ENCODE peak calls at places on chromosomes 16 and 17, in seven cellular contexts. M is WERI-Rb-1, K is RWPE1, U is endodermal cell, J is GM23338, A is right cardiac atrium, T is IMR-90. I is an unnamed sample.

GRCh38 chr16:12802048-12802447 is 1.6 kb downstream of the CPPED1 start:
- DNase-seq in M (no peak), K (no peak), U (no peak), J (no peak), A (no peak), T (no peak), I (no peak)

GRCh38 chr16:13936596-13937081 is 16.7 kb downstream of the ERCC4 start:
- DNase-seq in M (no peak), K (peak), U (no peak), J (no peak), A (peak), T (peak), I (no peak)

GRCh38 chr17:50922739-50923405 is 56.7 kb upstream of the TOB1 start:
- DNase-seq in M (no peak), K (no peak), U (no peak), J (no peak), A (no peak), T (no peak), I (no peak)

GRCh38 chr16:53115773-53116172 is 61.0 kb downstream of the CHD9 start:
- DNase-seq in M (no peak), K (no peak), U (no peak), J (no peak), A (no peak), T (no peak), I (no peak)

GRCh38 chr17:4187076-4187475 is 44.1 kb downstream of the CYB5D2 start:
- DNase-seq in M (no peak), K (peak), U (peak), J (peak), A (no peak), T (no peak), I (no peak)

GRCh38 chr17:58587713-58588117 is 73.3 kb upstream of the MTMR4 start:
- DNase-seq in M (peak), K (peak), U (peak), J (peak), A (peak), T (peak), I (peak)

GRCh38 chr17:33674685-33675084 is 381.6 kb upstream of the ASIC2 start:
- DNase-seq in M (peak), K (peak), U (peak), J (peak), A (peak), T (peak), I (peak)

GRCh38 chr17:77959216-77959925 is 868 bp downstream of the TNRC6C start:
- DNase-seq in M (peak), K (peak), U (peak), J (peak), A (peak), T (peak), I (no peak)

GRCh38 chr16:76081936-76082335 is 195.3 kb upstream of the CNTNAP4 start:
- DNase-seq in M (no peak), K (no peak), U (no peak), J (no peak), A (no peak), T (no peak), I (no peak)

GRCh38 chr16:22307838-22308237 is 10.6 kb downstream of the POLR3E start:
- DNase-seq in M (no peak), K (no peak), U (peak), J (no peak), A (no peak), T (no peak), I (no peak)

GRCh38 chr16:82846806-82847205 is 220.0 kb downstream of the CDH13 start:
- DNase-seq in M (no peak), K (no peak), U (no peak), J (no peak), A (no peak), T (no peak), I (no peak)

GRCh38 chr16:56916571-56917403 is 15.2 kb upstream of the HERPUD1 start:
- DNase-seq in M (no peak), K (no peak), U (no peak), J (no peak), A (no peak), T (no peak), I (no peak)

GRCh38 chr16:68384293-68385255 is 63.7 kb downstream of the SMPD3 start:
- DNase-seq in M (no peak), K (no peak), U (peak), J (peak), A (no peak), T (no peak), I (no peak)

GRCh38 chr17:10758062-10758461 is 28.2 kb upstream of the TMEM220 start:
- DNase-seq in M (no peak), K (no peak), U (peak), J (no peak), A (no peak), T (no peak), I (no peak)

GRCh38 chr16:64035337-64035736 is 1086.5 kb downstream of the CDH11 start:
- DNase-seq in M (no peak), K (no peak), U (no peak), J (no peak), A (no peak), T (no peak), I (no peak)

GRCh38 chr17:1904273-1905052 is 74.7 kb downstream of the RPA1 start:
- DNase-seq in M (no peak), K (no peak), U (no peak), J (no peak), A (no peak), T (no peak), I (no peak)

GRCh38 chr17:5785867-5786509 is 201.7 kb upstream of the NLRP1 start:
- DNase-seq in M (peak), K (no peak), U (no peak), J (no peak), A (no peak), T (peak), I (no peak)

GRCh38 chr16:81492307-81492706 is 47.7 kb downstream of the CMIP start:
- DNase-seq in M (no peak), K (no peak), U (no peak), J (no peak), A (no peak), T (no peak), I (no peak)

GRCh38 chr17:77957215-77957868 is 1.2 kb upstream of the TNRC6C start:
- DNase-seq in M (no peak), K (no peak), U (no peak), J (peak), A (no peak), T (peak), I (no peak)

GRCh38 chr17:8924595-8924994 is 40.9 kb downstream of the PIK3R5 start:
- DNase-seq in M (no peak), K (no peak), U (no peak), J (no peak), A (no peak), T (no peak), I (no peak)

GRCh38 chr17:7466644-7467341 is 12.6 kb downstream of the ZBTB4 start:
- DNase-seq in M (no peak), K (no peak), U (no peak), J (no peak), A (peak), T (peak), I (peak)

GRCh38 chr16:84633622-84634021 is 14.7 kb upstream of the KLHL36 start:
- DNase-seq in M (no peak), K (no peak), U (no peak), J (no peak), A (peak), T (no peak), I (no peak)

GRCh38 chr17:58520843-58521430 is 6.5 kb upstream of the MTMR4 start:
- DNase-seq in M (peak), K (no peak), U (peak), J (peak), A (no peak), T (peak), I (no peak)

DNA sequence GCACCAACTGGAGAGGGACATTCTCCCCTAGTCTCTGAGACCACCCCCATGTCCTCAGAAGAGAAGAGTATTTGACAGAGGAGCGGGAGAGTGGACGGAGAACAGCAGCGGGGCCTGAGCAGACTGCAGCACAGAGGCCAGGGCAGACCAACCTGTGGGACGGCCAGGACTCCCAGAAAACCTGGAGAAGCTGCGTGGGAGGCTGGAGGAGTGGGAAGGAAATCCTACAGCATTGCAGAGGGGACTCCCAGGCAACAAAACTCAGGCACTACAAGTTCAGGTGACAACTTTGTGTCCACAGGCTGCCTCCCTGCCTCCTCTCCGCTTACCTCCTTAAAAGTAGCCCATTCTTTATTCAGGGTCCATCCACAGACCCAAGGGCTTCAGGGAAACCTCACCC is 29.9 kb downstream of the TK2 start:
- DNase-seq in M (no peak), K (no peak), U (peak), J (no peak), A (no peak), T (no peak), I (no peak)
- H3K27ac ChIP-seq in M (no peak), K (peak), U (no peak), J (no peak), A (peak), T (no peak), I (peak)

GRCh38 chr16:18800674-18801196 is 614 bp downstream of the ARL6IP1 start:
- DNase-seq in M (no peak), K (peak), U (peak), J (peak), A (no peak), T (no peak), I (no peak)

GRCh38 chr16:18802755-18803218 is 1.4 kb upstream of the ARL6IP1 start:
- DNase-seq in M (no peak), K (no peak), U (no peak), J (no peak), A (no peak), T (no peak), I (no peak)

GRCh38 chr16:18803569-18804462 is 2.5 kb upstream of the ARL6IP1 start:
- DNase-seq in M (no peak), K (no peak), U (no peak), J (no peak), A (no peak), T (peak), I (no peak)

GRCh38 chr16:18799500-18799899 is 1.8 kb downstream of the ARL6IP1 start:
- DNase-seq in M (no peak), K (no peak), U (no peak), J (no peak), A (no peak), T (no peak), I (no peak)

GRCh38 chr16:18801197-18801972 is at the start of gene ARL6IP1:
- DNase-seq in M (peak), K (peak), U (peak), J (peak), A (peak), T (peak), I (peak)
- H3K27ac ChIP-seq in M (peak), K (peak), U (peak), J (peak), A (peak), T (peak), I (peak)

DNA sequence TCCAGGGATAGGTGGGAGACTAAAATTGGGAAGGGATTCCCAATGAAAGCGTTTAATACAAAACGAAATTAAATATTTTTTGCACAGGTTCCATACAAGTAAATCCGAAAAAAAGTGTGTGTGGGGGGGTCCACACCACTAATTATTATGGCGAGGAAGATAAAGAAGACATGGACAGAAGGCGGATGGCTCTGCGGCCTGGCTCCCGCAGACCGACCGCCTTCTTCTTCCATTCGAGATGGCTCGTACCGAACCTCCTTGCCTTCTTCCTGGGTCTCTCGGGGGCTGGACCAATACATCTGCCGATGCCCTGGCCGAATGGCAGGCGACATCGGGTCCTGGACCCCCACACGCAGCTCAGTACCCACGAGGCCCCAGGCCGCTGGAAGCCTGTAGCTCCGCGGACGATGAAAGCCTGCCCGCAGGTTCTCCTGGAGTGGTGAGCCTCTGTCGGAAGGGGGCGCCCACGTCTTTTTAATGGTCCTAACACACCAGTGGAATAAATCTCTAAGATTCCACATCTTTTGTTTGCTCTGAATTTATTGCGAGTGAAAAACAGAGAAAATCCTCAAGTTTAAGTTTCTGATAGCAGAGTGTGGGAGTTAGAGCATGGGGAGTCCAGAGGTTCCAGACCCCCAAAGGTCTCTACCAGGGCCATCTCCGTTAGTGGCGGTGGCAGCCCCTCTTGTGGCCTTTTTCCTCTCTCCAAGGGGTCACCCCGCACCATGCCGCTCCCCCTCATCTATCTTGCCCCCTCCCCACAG is 1.4 kb downstream of the PRAC2 start:
- DNase-seq in M (peak), K (peak), U (peak), J (peak), A (peak), T (peak), I (peak)
- H3K27ac ChIP-seq in M (no peak), K (no peak), U (no peak), J (no peak), A (no peak), T (no peak), I (no peak)

GRCh38 chr16:9521749-9522370 is 430.4 kb downstream of the HAPSTR1 start:
- DNase-seq in M (peak), K (no peak), U (peak), J (no peak), A (no peak), T (no peak), I (no peak)
- H3K27ac ChIP-seq in M (no peak), K (no peak), U (peak), J (no peak), A (no peak), T (no peak), I (no peak)